ENCODE peak calls at places on chromosomes 4 and X, in six cellular contexts. O is heart left ventricle, W is Peyer's patch, G is IMR-90, N is K562, U is stomach. M is an unnamed sample. For H3K4me1, the result is how much of the 10 kb centered on the place peaks cover.

GRCh38 chrX:17547658-17548057 is 172.7 kb downstream of the NHS start:
- DNase-seq in O (peak), U (peak), N (peak), W (peak), G (peak), M (no peak)

GRCh38 chr4:87848622-87849351 is 16.0 kb downstream of the MEPE start:
- DNase-seq in W (peak), U (peak), N (peak), O (peak), G (peak), M (no peak)

GRCh38 chr4:14387647-14388046 is 614.6 kb upstream of the CPEB2 start:
- DNase-seq in W (no peak), G (no peak), O (no peak), U (no peak), N (no peak), M (no peak)

GRCh38 chrX:16186380-16187007 is 19.2 kb downstream of the MAGEB17 start:
- DNase-seq in N (no peak), G (no peak), W (no peak), O (no peak), U (no peak), M (no peak)

GRCh38 chr4:8316251-8316771 is 46.8 kb downstream of the HTRA3 start:
- DNase-seq in N (no peak), G (no peak), U (no peak), O (no peak), W (peak), M (peak)

GRCh38 chr4:104531390-104531789 is 36.7 kb upstream of the CXXC4 start:
- DNase-seq in U (no peak), O (no peak), N (no peak), G (no peak), W (no peak), M (no peak)

GRCh38 chr4:122195718-122196117 is 43.6 kb downstream of the BLTP1 start:
- DNase-seq in O (no peak), U (no peak), N (no peak), G (no peak), W (no peak), M (no peak)

GRCh38 chr4:110005461-110006056 is 92.9 kb downstream of the EGF start:
- DNase-seq in N (peak), G (peak), O (no peak), W (no peak), U (no peak), M (no peak)

GRCh38 chrX:73836956-73837477 is 274.0 kb downstream of the CHIC1 start:
- DNase-seq in U (no peak), W (no peak), G (no peak), N (no peak), O (no peak), M (no peak)

GRCh38 chr4:15513545-15513944 is 43.9 kb downstream of the CC2D2A start:
- DNase-seq in U (no peak), O (no peak), W (no peak), N (no peak), G (peak), M (no peak)

GRCh38 chrX:139815771-139816170 is 107.8 kb upstream of the MCF2 start:
- DNase-seq in U (no peak), G (no peak), W (no peak), O (no peak), N (no peak), M (no peak)

GRCh38 chr4:139669335-139669734 is 3.7 kb downstream of the MGST2 start:
- DNase-seq in G (no peak), U (no peak), N (no peak), W (no peak), O (no peak), M (no peak)

GRCh38 chr4:165663411-165663810 is 209.6 kb upstream of the TLL1 start:
- DNase-seq in W (no peak), O (no peak), U (no peak), N (no peak), G (no peak), M (no peak)

GRCh38 chrX:85288992-85289723 is 45.4 kb downstream of the ZNF711 start:
- DNase-seq in O (no peak), W (no peak), N (no peak), U (no peak), G (no peak), M (no peak)

GRCh38 chr4:5708829-5709680 is 696 bp upstream of the EVC2 start:
- DNase-seq in G (no peak), O (no peak), N (no peak), W (no peak), U (no peak), M (no peak)

GRCh38 chr4:19309365-19309764 is 942.3 kb upstream of the SLIT2 start:
- DNase-seq in W (no peak), O (no peak), U (no peak), G (peak), N (no peak), M (no peak)

GRCh38 chr4:72974694-72975487 is 94.6 kb downstream of the COX18 start:
- DNase-seq in O (no peak), U (no peak), N (peak), G (peak), W (no peak), M (no peak)

GRCh38 chr4:2935762-2936743 is 27.2 kb downstream of the NOP14 start:
- DNase-seq in U (peak), O (no peak), W (peak), N (peak), G (no peak), M (peak)

DNA sequence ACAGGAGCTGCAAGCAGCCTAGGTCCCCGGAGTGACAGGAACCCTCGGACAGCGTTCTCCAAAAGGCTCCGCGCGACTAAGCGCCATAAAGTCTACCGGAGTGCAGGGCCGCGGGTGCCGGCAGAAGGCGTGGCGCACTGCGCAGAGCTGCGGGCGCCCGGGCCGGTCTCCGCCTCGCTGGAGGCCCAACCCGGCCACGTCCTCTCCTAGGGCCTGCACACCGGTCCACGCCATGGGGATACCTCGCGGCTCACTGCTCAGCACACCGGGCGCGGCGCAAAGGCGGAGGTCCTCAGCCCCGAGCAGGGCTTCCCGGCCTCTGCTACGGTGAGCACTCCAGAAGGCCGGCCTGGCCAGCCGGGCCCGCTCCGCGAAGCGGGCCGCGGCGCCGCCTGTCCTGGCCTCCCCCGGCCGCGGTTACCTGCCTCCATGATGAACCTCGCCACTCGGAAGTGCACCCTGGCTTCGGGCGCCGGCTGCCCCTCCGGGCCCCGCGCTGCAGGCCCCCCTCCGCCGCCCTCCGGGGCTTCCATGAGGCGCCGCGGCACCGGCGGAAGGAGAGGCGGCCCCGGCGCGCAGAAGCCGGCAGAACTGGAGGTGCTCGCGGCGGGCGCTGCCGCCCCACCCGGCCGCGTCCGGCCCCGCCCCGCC is at the start of gene CCNQ:
- DNase-seq in O (no peak), U (peak), W (peak), G (peak), N (peak), M (no peak)
- TF ChIP-seq POLR2A in O (no peak), U (no peak), W (peak), G (peak), N (no peak), M (no peak)

GRCh38 chr4:150305995-150306394 is 227.8 kb downstream of the DCLK2 start:
- DNase-seq in O (no peak), G (peak), W (no peak), N (no peak), U (no peak), M (no peak)
- H3K4me1 ChIP-seq in O (under half), G (under half), W (under half), N (under half), U (under half), M (under half)

GRCh38 chr4:98670186-98670585 is 11.8 kb upstream of the TSPAN5 start:
- DNase-seq in U (no peak), G (no peak), O (no peak), N (no peak), W (no peak), M (no peak)
- TF ChIP-seq POLR2A in U (no peak), G (no peak), O (no peak), N (no peak), W (no peak), M (no peak)

GRCh38 chr4:26873391-26874026 is 12.9 kb downstream of the STIM2 start:
- DNase-seq in N (no peak), G (no peak), O (no peak), W (peak), U (no peak), M (no peak)

GRCh38 chr4:26867914-26868684 is 7.5 kb downstream of the STIM2 start:
- DNase-seq in U (no peak), O (no peak), N (peak), W (no peak), G (peak), M (no peak)

GRCh38 chr4:26871611-26872010 is 11.0 kb downstream of the STIM2 start:
- DNase-seq in O (no peak), G (peak), W (no peak), N (no peak), U (no peak), M (no peak)

GRCh38 chr4:26874110-26874509 is 13.5 kb downstream of the STIM2 start:
- DNase-seq in N (no peak), W (no peak), O (no peak), G (no peak), U (no peak), M (no peak)

GRCh38 chr4:26870576-26871260 is 10.1 kb downstream of the STIM2 start:
- DNase-seq in G (no peak), O (no peak), W (no peak), N (no peak), U (no peak), M (no peak)
- H3K4me1 ChIP-seq in G (under half), O (under half), W (under half), N (under half), U (under half), M (under half)

GRCh38 chr4:185464887-185465286 is 6.6 kb downstream of the CCDC110 start:
- DNase-seq in G (peak), W (no peak), U (no peak), O (no peak), N (no peak), M (no peak)
- TF ChIP-seq POLR2A in G (no peak), W (no peak), U (no peak), O (no peak), N (no peak), M (no peak)

DNA sequence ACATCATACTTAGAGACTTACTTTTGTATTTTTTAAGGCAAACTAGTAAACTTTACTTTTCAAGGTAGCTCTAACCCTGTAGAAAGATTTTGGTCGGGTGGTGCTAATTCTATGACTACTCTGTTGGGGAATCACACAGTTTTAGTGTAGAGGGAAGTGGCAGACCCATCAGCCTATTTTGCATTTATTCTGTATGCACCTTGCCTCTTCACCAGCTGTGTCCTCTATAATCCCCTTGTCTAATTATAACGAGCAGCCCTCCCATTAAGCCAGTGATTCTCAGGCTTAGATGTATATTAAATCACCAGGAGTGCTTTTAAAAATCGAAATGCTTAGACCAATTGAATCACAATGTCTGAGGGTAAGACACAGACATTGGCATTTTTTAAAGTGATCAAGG is 78.1 kb downstream of the GALNT7 start:
- DNase-seq in W (no peak), G (no peak), U (no peak), O (no peak), N (no peak), M (no peak)
- H3K4me1 ChIP-seq in W (under half), G (under half), U (under half), O (under half), N (under half), M (under half)